ENCODE peak calls at places on chromosomes 7 and 10, in six cellular contexts. C, U, D, J, S and H are unnamed samples.

GRCh38 chr7:151637781-151638261 is 118.1 kb upstream of the RHEB start:
- DNase-seq in C (peak), U (no peak), D (no peak), J (peak), S (peak), H (peak)

GRCh38 chr10:91788527-91788926 is 9.7 kb upstream of the TNKS2 start:
- DNase-seq in C (no peak), U (no peak), D (no peak), J (no peak), S (no peak), H (no peak)

GRCh38 chr10:86139066-86139657 is 227.4 kb downstream of the GRID1 start:
- DNase-seq in C (no peak), U (no peak), D (no peak), J (no peak), S (no peak), H (no peak)

GRCh38 chr7:121107923-121108498 is 119.5 kb downstream of the CPED1 start:
- DNase-seq in C (peak), U (peak), D (no peak), J (peak), S (no peak), H (peak)

GRCh38 chr10:35639651-35640311 is 2.3 kb downstream of the FZD8 start:
- DNase-seq in C (peak), U (peak), D (peak), J (peak), S (peak), H (peak)

GRCh38 chr7:36404639-36405408 is 15.2 kb downstream of the ANLN start:
- DNase-seq in C (no peak), U (no peak), D (no peak), J (no peak), S (no peak), H (no peak)

GRCh38 chr7:883029-884021 is 7.0 kb downstream of the GET4 start:
- DNase-seq in C (no peak), U (no peak), D (no peak), J (no peak), S (no peak), H (no peak)

GRCh38 chr10:97673736-97674525 is 13.1 kb downstream of the AVPI1 start:
- DNase-seq in C (peak), U (peak), D (no peak), J (peak), S (peak), H (peak)

GRCh38 chr7:64947252-64948000 is 43.4 kb downstream of the ZNF117 start:
- DNase-seq in C (no peak), U (no peak), D (no peak), J (no peak), S (no peak), H (no peak)

GRCh38 chr10:49408437-49409306 is 12.8 kb upstream of the DRGX start:
- DNase-seq in C (no peak), U (no peak), D (no peak), J (no peak), S (no peak), H (peak)

GRCh38 chr7:44367475-44368030 is 42.2 kb upstream of the CAMK2B start:
- DNase-seq in C (no peak), U (no peak), D (no peak), J (no peak), S (no peak), H (no peak)

GRCh38 chr10:81018898-81019890 is 481.5 kb downstream of the SH2D4B start:
- DNase-seq in C (peak), U (peak), D (no peak), J (peak), S (no peak), H (peak)

GRCh38 chr7:50333266-50333665 is 28.8 kb downstream of the IKZF1 start:
- DNase-seq in C (no peak), U (no peak), D (no peak), J (no peak), S (no peak), H (no peak)

GRCh38 chr7:158246960-158247673 is 340.5 kb downstream of the PTPRN2 start:
- DNase-seq in C (no peak), U (no peak), D (no peak), J (no peak), S (no peak), H (no peak)

GRCh38 chr7:150323682-150324365 is 479 bp upstream of the ACTR3C start:
- DNase-seq in C (no peak), U (no peak), D (no peak), J (no peak), S (no peak), H (no peak)

GRCh38 chr7:36600869-36601530 is 123.3 kb downstream of the AOAH start:
- DNase-seq in C (peak), U (peak), D (no peak), J (peak), S (no peak), H (peak)

GRCh38 chr7:33050425-33051318 is 11.9 kb downstream of the NT5C3A start:
- DNase-seq in C (no peak), U (peak), D (no peak), J (peak), S (no peak), H (peak)
- TF ChIP-seq CTCF in C (peak), U (peak), D (peak), J (peak), S (peak), H (peak)

GRCh38 chr10:71659739-71660136 is 59.8 kb downstream of the C10orf105 start:
- DNase-seq in C (no peak), U (no peak), D (no peak), J (no peak), S (no peak), H (no peak)

GRCh38 chr10:71659050-71659738 is 60.4 kb downstream of the C10orf105 start:
- DNase-seq in C (no peak), U (no peak), D (no peak), J (no peak), S (no peak), H (no peak)

GRCh38 chr10:71661942-71662341 is 57.6 kb downstream of the C10orf105 start:
- DNase-seq in C (no peak), U (no peak), D (peak), J (no peak), S (no peak), H (no peak)

GRCh38 chr10:71661060-71661622 is 58.4 kb downstream of the C10orf105 start:
- DNase-seq in C (no peak), U (no peak), D (no peak), J (no peak), S (no peak), H (no peak)

DNA sequence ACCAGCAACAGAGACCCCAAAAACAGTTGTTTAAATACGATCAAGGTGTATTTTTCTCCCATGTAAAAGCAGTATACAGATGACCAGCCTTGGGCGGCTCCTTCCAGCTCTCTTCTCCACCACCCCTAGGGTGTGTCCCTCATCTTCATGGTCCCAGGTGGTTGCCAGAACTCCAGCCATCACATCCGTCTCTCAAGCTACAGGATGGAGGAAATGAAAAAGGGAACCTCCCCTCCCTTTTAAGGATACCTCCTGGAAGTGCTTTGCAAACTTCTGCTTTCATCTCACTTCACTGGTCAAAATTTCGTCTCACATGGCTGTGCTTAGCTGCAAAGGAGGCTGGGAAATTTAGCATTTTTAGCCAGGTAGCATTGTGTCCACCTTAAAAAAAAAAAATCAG is 59.3 kb downstream of the C10orf105 start:
- DNase-seq in C (no peak), U (no peak), D (no peak), J (no peak), S (no peak), H (no peak)
- H3K4me3 ChIP-seq in C (no peak), U (no peak), D (no peak), J (no peak), S (no peak), H (no peak)

DNA sequence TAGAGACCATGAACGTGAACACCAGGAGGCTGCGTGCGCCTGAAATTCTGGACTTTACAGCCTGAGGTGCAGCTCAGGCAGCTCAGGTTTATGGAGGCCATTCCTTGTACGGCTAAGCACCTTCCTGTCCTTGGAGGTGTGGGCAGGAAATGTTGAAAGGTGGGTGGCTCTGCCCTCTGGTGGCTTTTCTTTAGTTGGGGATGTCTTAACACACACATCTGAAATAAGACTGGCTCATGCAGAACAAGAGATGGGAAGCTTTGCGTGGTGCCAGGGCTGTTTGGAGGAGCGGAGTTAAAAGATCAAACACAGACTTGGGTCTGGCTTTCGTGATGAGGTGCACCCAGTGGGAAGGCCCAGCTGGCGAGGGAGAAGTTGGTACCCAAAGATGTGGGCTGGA is 64.1 kb downstream of the DOCK1 start:
- DNase-seq in C (no peak), U (no peak), D (peak), J (no peak), S (no peak), H (peak)
- TF ChIP-seq CTCF in C (peak), U (peak), D (no peak), J (no peak), S (no peak), H (no peak)

DNA sequence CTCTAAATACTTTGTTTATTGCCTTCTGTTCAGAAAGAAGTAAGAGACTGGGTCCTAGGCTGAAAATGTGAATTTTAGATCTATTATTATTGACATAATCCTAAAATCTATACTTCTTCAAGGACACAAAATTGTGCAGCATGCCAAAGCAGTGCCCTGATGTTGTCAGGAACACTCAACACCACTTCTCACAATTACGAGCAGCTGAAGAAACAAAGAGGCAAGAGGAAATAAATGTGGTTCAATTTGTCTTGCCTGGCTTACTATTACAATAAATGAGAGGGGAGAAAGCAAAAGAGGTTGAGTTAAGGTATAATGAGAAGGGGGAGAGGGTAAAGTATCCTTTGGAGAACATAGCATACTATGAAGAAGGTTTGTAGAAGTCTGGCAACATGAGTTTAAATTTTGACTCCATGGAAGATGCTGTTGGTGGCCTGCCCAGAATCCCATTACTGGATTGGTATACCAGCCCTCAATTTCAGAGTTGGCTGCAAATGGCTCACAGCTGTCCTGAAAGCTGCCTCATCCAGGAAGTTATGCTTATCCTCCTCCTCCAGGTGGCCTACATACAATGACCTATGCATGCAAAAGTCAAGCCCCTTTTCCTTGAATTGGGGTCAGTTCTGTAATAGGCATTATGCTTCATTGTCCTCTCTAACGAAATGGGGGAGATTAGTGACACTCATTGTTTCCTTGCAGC is 274.6 kb upstream of the SMIM30 start:
- DNase-seq in C (no peak), U (no peak), D (no peak), J (no peak), S (no peak), H (no peak)
- H3K4me3 ChIP-seq in C (no peak), U (no peak), D (no peak), J (no peak), S (no peak), H (no peak)

GRCh38 chr10:7529638-7530037 is 118.8 kb upstream of the SFMBT2 start:
- DNase-seq in C (no peak), U (no peak), D (no peak), J (no peak), S (no peak), H (peak)
- TF ChIP-seq CTCF in C (no peak), U (no peak), D (no peak), J (no peak), S (peak), H (peak)

GRCh38 chr10:28883741-28884443 is 206.6 kb downstream of the BAMBI start:
- DNase-seq in C (no peak), U (no peak), D (no peak), J (no peak), S (no peak), H (no peak)

GRCh38 chr10:28881483-28881882 is 204.2 kb downstream of the BAMBI start:
- DNase-seq in C (no peak), U (no peak), D (no peak), J (peak), S (no peak), H (no peak)

GRCh38 chr10:28880551-28880950 is 203.2 kb downstream of the BAMBI start:
- DNase-seq in C (no peak), U (no peak), D (no peak), J (peak), S (no peak), H (peak)

GRCh38 chr10:28878236-28878970 is 201.1 kb downstream of the BAMBI start:
- DNase-seq in C (peak), U (no peak), D (no peak), J (no peak), S (no peak), H (no peak)

GRCh38 chr10:28879875-28880381 is 202.6 kb downstream of the BAMBI start:
- DNase-seq in C (no peak), U (no peak), D (no peak), J (no peak), S (peak), H (no peak)
- H3K4me3 ChIP-seq in C (no peak), U (no peak), D (no peak), J (no peak), S (no peak), H (no peak)

DNA sequence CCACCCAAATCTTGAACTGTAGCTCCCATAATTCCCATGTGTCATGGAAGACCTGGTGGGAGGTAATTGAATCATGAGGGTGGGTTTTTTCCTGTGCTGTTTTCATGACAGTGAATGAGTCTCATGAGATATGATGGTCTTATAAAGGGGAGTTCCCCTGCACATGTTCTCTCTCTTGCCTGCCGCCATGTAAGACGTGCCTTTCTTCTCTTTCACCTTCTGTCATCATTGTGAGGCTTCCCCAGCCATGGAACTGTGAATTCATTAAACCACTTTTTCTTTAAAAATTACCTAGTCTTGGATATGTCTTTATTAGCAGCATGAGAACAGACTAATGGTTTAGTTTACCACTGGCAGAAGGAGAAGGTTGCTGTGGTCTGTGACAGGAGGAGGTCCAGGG is 111.5 kb upstream of the RAB18 start:
- DNase-seq in C (no peak), U (no peak), D (no peak), J (no peak), S (no peak), H (no peak)
- TF ChIP-seq CTCF in C (no peak), U (no peak), D (no peak), J (no peak), S (no peak), H (no peak)

GRCh38 chr7:26153823-26154783 is 2.1 kb downstream of the NFE2L3 start:
- DNase-seq in C (peak), U (no peak), D (peak), J (peak), S (no peak), H (peak)

GRCh38 chr7:26157520-26158105 is 5.6 kb downstream of the NFE2L3 start:
- DNase-seq in C (no peak), U (no peak), D (no peak), J (no peak), S (no peak), H (no peak)

GRCh38 chr7:26153246-26153822 is 1.3 kb downstream of the NFE2L3 start:
- DNase-seq in C (no peak), U (no peak), D (peak), J (peak), S (no peak), H (no peak)

GRCh38 chr7:26156454-26157365 is 4.7 kb downstream of the NFE2L3 start:
- DNase-seq in C (peak), U (peak), D (peak), J (peak), S (no peak), H (peak)

GRCh38 chr7:26155531-26156375 is 3.8 kb downstream of the NFE2L3 start:
- DNase-seq in C (peak), U (peak), D (no peak), J (peak), S (no peak), H (peak)
- H3K4me3 ChIP-seq in C (peak), U (no peak), D (no peak), J (peak), S (no peak), H (peak)

GRCh38 chr7:76223286-76223972 is 21.7 kb downstream of the SRRM3 start:
- DNase-seq in C (no peak), U (no peak), D (no peak), J (no peak), S (no peak), H (no peak)

GRCh38 chr7:76217942-76218566 is 16.4 kb downstream of the SRRM3 start:
- DNase-seq in C (no peak), U (no peak), D (no peak), J (no peak), S (no peak), H (no peak)

GRCh38 chr7:76222333-76222732 is 20.6 kb downstream of the SRRM3 start:
- DNase-seq in C (no peak), U (no peak), D (no peak), J (no peak), S (no peak), H (no peak)

GRCh38 chr7:76222839-76223238 is 21.1 kb downstream of the SRRM3 start:
- DNase-seq in C (no peak), U (no peak), D (no peak), J (no peak), S (no peak), H (no peak)

GRCh38 chr7:76220185-76221057 is 18.7 kb downstream of the SRRM3 start:
- DNase-seq in C (peak), U (peak), D (no peak), J (peak), S (no peak), H (peak)
- TF ChIP-seq CTCF in C (no peak), U (no peak), D (no peak), J (no peak), S (no peak), H (peak)

DNA sequence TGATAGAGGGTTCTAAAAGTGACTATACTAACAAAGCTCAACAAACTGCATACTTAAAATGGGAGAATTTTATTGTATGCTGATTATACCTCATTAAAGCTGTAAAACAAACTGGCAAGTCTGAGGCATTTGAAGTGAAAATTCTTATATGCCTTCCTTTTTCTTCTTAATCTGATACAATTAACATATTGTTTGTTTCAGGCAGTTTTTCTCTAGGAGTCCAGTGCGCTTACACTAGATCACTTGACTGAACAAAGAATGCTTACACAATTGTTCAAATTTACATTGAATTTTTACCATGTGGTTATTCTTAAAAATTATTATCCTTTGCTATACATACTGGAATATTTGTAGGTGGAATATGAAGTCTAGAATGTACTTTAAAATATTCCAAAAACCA is 89.0 kb downstream of the GLCCI1 start:
- DNase-seq in C (no peak), U (no peak), D (no peak), J (no peak), S (no peak), H (no peak)
- H3K4me3 ChIP-seq in C (no peak), U (no peak), D (no peak), J (no peak), S (no peak), H (no peak)